ENCODE peak calls at places on chromosomes 11 and 22, in nine cellular contexts. O is HCT116, Q is fibroblast of lung, A is GM23248, M is GM23338, K is HepG2, P is IMR-90, C is endothelial cell of umbilical vein, V is neuronal stem cell. U is an unnamed sample.

GRCh38 chr11:13440100-13440855 is 22.7 kb downstream of the BTBD10 start:
- DNase-seq in O (peak), Q (peak), A (peak), M (peak), K (no peak), P (peak), C (peak), V (no peak), U (peak)

GRCh38 chr11:47606731-47607130 is 12.5 kb upstream of the C1QTNF4 start:
- DNase-seq in O (no peak), Q (no peak), A (peak), M (no peak), K (no peak), P (peak), C (no peak), V (no peak), U (peak)

GRCh38 chr11:47847892-47848635 is at the start of gene NUP160:
- DNase-seq in O (peak), Q (peak), A (peak), M (peak), K (peak), P (peak), C (peak), V (peak), U (peak)

GRCh38 chr11:94473177-94473799 is 20.4 kb downstream of the MRE11 start:
- DNase-seq in O (no peak), Q (no peak), A (peak), M (peak), K (no peak), P (peak), C (no peak), V (no peak), U (no peak)

GRCh38 chr22:35622132-35622913 is 5.2 kb upstream of the MB start:
- DNase-seq in O (no peak), Q (no peak), A (no peak), M (peak), K (no peak), P (no peak), C (no peak), V (no peak), U (no peak)

GRCh38 chr22:42383851-42384417 is 48.3 kb downstream of the NFAM1 start:
- DNase-seq in O (no peak), Q (no peak), A (no peak), M (no peak), K (no peak), P (no peak), C (no peak), V (no peak), U (no peak)

GRCh38 chr22:42978453-42979103 is 36.4 kb downstream of the PACSIN2 start:
- DNase-seq in O (no peak), Q (no peak), A (peak), M (no peak), K (no peak), P (peak), C (peak), V (peak), U (peak)

GRCh38 chr11:113162590-113162961 is 151.8 kb upstream of the TTC12 start:
- DNase-seq in O (no peak), Q (no peak), A (no peak), M (no peak), K (no peak), P (no peak), C (no peak), V (no peak), U (no peak)

GRCh38 chr22:23397008-23397617 is 183.0 kb downstream of the IGLL1 start:
- DNase-seq in O (no peak), Q (no peak), A (no peak), M (no peak), K (no peak), P (no peak), C (no peak), V (no peak), U (peak)

GRCh38 chr11:110907629-110908028 is 195.4 kb upstream of the ARHGAP20 start:
- DNase-seq in O (no peak), Q (peak), A (peak), M (no peak), K (no peak), P (peak), C (peak), V (no peak), U (no peak)

GRCh38 chr11:75767793-75768111 is 826 bp upstream of the DGAT2 start:
- DNase-seq in O (no peak), Q (no peak), A (no peak), M (no peak), K (no peak), P (no peak), C (no peak), V (no peak), U (no peak)

GRCh38 chr22:18000441-18001039 is 23.8 kb downstream of the MICAL3 start:
- DNase-seq in O (no peak), Q (no peak), A (peak), M (peak), K (no peak), P (no peak), C (peak), V (peak), U (peak)

GRCh38 chr11:130212431-130212961 is 52.9 kb downstream of the ST14 start:
- DNase-seq in O (no peak), Q (no peak), A (no peak), M (no peak), K (no peak), P (no peak), C (no peak), V (no peak), U (peak)

GRCh38 chr11:50187220-50187619 is 154.5 kb downstream of the OR4C45 start:
- DNase-seq in O (no peak), Q (no peak), A (no peak), M (no peak), K (no peak), P (no peak), C (no peak), V (no peak), U (no peak)

GRCh38 chr11:3738241-3738640 is 59.1 kb downstream of the NUP98 start:
- DNase-seq in O (no peak), Q (peak), A (peak), M (no peak), K (no peak), P (peak), C (no peak), V (no peak), U (peak)

GRCh38 chr11:114236829-114237228 is 59.4 kb upstream of the NNMT start:
- DNase-seq in O (no peak), Q (peak), A (peak), M (no peak), K (no peak), P (no peak), C (no peak), V (no peak), U (no peak)

GRCh38 chr11:19869946-19870589 is 157.4 kb downstream of the NAV2 start:
- DNase-seq in O (no peak), Q (no peak), A (no peak), M (no peak), K (no peak), P (no peak), C (no peak), V (no peak), U (no peak)

GRCh38 chr11:117929568-117930207 is 486 bp upstream of the TMPRSS13 start:
- DNase-seq in O (no peak), Q (no peak), A (no peak), M (no peak), K (no peak), P (no peak), C (no peak), V (no peak), U (no peak)

GRCh38 chr11:125175166-125175565 is 10.6 kb downstream of the PKNOX2 start:
- DNase-seq in O (no peak), Q (no peak), A (no peak), M (no peak), K (no peak), P (no peak), C (no peak), V (no peak), U (no peak)

GRCh38 chr22:35597692-35598395 is 19.3 kb downstream of the MB start:
- DNase-seq in O (no peak), Q (no peak), A (no peak), M (no peak), K (no peak), P (no peak), C (no peak), V (no peak), U (peak)

GRCh38 chr22:25706197-25706596 is 35.8 kb upstream of the MYO18B start:
- DNase-seq in O (no peak), Q (no peak), A (no peak), M (no peak), K (no peak), P (no peak), C (no peak), V (no peak), U (no peak)

GRCh38 chr22:25700996-25701815 is 40.8 kb upstream of the MYO18B start:
- DNase-seq in O (no peak), Q (peak), A (peak), M (no peak), K (no peak), P (peak), C (no peak), V (no peak), U (no peak)

GRCh38 chr22:25704701-25705100 is 37.3 kb upstream of the MYO18B start:
- DNase-seq in O (no peak), Q (no peak), A (no peak), M (no peak), K (no peak), P (no peak), C (no peak), V (no peak), U (no peak)

GRCh38 chr22:25702046-25702445 is 39.9 kb upstream of the MYO18B start:
- DNase-seq in O (no peak), Q (peak), A (peak), M (no peak), K (peak), P (peak), C (peak), V (no peak), U (no peak)

DNA sequence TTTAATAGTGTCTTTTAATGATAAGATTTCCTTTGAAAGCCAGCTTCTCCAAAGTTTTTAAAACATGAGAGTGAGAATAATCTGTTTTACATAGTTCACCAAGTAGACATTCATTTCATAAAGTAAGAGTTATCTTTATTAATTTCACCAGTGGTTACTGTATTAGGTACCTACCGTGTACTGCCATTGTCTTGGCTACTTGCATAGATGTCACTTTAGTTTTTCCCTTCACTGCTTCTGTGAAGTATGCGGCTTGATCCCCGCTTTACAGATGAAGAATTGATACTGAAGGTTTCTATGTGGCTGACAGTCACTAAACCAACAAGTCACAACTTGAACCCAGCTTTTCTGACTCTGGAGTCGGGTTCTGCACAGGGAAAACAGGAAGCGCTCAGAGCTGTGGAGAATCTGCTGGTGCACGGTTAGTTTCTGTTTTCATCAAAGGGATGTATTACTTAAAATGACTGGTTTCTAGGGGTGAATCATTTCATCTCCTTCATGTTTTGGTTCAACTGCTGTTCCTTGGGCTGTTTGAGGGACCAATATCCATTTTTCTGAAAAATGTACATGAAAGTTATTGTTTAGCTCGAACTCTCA is 39.3 kb upstream of the MYO18B start:
- DNase-seq in O (no peak), Q (no peak), A (no peak), M (no peak), K (no peak), P (no peak), C (no peak), V (no peak), U (no peak)
- H2AFZ ChIP-seq in O (no peak), Q (no peak), A (no peak), M (no peak), K (no peak), P (no peak), C (no peak), V (no peak), U (no peak)

DNA sequence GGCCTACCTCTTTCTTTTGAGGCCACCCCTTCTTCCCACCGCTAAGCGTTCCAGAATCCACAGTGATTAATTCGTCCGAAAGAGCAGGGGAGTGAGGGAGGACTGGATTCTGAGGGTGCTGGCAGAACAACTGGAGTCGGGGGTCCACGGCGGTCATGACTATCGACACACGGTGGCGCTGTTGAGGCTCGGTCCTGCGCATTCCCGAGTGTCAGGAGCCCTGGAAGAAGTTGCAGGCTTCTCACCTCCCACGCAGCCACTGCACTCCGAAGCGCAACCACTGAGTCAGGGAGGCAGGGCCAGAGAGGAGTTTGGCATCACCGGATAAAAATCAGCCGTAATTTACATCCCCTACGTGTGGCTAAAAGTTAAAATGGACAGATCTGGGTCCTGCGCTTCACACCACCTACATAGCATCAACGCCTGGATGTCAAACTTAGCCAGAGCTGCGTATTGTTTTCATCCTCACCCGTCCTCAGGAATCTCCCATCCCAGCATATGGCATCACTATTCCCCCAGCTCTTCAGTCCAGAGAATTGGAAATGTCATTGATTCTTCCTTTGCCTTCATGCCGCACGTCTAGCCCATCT is 10.7 kb upstream of the CTSF start:
- DNase-seq in O (peak), Q (peak), A (peak), M (peak), K (peak), P (peak), C (peak), V (peak), U (peak)
- H2AFZ ChIP-seq in O (peak), Q (no peak), A (peak), M (peak), K (no peak), P (peak), C (no peak), V (peak), U (peak)

DNA sequence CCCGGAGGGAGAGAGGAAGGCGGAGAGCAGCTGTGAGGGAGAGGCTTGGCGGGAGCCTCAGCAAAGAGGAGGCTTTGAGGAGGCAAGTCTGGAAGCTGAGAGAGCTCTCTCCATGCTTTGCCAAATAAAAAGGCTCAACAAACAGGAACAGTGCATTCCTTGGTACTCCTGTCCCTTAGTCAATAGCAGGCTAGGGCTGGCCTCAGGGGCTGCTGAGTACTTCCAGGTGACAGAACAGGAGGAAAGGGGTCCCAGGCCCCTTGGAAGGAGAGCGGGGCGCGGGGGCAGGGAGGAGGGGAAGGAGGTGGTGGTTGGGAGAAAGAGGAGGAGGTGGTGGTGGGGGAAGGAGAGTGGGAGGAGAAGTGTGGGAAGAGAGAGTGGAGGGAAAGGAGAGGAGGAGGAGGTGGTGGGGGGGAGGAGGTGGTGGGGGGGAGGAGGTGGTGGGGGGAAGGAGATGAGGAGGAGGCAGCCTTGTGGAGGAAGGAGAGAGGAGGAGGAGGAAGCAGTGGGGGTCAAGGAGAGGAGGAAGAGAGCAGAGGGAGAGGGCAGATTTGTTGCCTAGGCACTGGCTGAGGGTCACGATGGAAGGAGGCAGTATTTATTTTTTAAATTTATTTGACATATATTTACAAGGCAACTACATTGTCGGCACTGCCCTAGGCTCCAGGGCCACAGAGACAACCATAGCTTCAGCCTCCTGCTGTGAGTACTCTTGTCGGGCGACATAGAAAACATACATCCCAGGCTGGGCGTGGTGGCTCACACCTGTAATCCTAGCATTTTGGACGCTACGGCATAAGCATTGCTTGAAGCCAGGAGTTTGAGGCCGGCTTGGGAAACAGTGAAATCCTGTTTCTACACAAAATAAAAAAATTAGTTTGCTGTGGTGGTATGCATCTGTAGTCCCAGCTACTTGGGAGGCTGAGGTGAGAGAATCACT is 74.2 kb upstream of the ZBED5 start:
- DNase-seq in O (no peak), Q (no peak), A (no peak), M (peak), K (no peak), P (no peak), C (no peak), V (peak), U (no peak)
- H2AFZ ChIP-seq in O (peak), Q (peak), A (peak), M (peak), K (no peak), P (peak), C (peak), V (peak), U (peak)

DNA sequence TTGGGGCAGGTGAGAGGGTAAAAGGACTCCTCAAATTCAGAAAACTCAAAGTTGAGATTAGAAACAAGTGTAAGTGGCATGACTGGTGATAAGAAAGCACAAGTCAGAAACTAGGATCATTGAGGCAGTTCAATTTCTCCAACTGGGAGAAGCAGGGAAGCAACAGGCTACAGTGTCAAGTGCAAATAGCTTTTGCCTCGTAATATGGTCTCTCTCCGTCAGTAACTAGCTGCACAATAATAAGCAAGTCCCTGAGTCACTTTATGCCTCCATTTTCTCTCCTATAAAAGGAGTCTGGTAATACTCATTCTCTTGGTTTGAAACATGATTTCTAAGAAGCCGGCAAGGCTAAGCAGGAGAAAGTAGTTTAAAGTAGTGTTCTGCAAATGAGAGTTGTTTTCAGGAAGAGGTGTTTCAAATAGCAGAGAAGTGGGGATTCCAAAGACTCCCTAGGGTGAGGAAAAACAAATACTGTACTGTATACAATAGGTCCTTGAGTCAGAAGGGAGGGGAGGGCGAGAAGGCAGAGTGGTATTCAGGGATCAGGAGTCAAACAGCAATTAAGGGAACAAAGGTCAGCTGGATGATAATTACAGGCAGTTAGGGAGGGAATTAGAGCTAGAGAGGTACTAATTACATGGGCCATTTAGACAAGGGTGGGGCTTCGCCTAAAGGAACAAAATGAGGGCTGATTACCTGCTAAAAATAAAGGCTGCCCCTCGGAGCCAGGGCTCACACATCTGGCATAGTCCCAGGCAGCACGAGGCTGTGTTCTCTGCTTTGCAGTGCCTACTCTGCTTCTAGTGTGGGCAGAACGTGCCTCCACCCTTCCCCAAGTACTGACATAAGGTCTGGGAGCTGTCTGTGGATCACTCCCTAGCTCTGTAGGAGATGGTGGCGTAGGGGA is 96.0 kb upstream of the BDNF start:
- DNase-seq in O (no peak), Q (no peak), A (peak), M (peak), K (no peak), P (peak), C (no peak), V (peak), U (no peak)
- H2AFZ ChIP-seq in O (peak), Q (no peak), A (peak), M (no peak), K (no peak), P (peak), C (no peak), V (no peak), U (peak)

GRCh38 chr22:50482107-50483074 is 1.0 kb downstream of the ADM2 start:
- DNase-seq in O (no peak), Q (no peak), A (no peak), M (peak), K (no peak), P (no peak), C (no peak), V (no peak), U (no peak)
- H2AFZ ChIP-seq in O (no peak), Q (no peak), A (peak), M (peak), K (no peak), P (peak), C (peak), V (peak), U (peak)

U was measured in osteoblast.